ENCODE peak calls at places on chromosomes 3 and 15, in four cellular contexts. Y is NCI-H2081, S is AG09309, J is coronary artery. W is an unnamed sample.

GRCh38 chr15:45157974-45158373 is 28.2 kb downstream of the DUOX1 start:
- DNase-seq in Y (no peak), S (peak), J (no peak), W (no peak)

GRCh38 chr3:128814514-128815317 is 64.7 kb upstream of the ACAD9 start:
- DNase-seq in Y (peak), S (no peak), J (no peak), W (no peak)

GRCh38 chr15:50224606-50225005 is 40.9 kb downstream of the HDC start:
- DNase-seq in Y (no peak), S (no peak), J (no peak), W (no peak)

GRCh38 chr3:41418961-41419691 is 219.8 kb downstream of the CTNNB1 start:
- DNase-seq in Y (no peak), S (no peak), J (no peak), W (no peak)

GRCh38 chr3:182913889-182914288 is 66.4 kb downstream of the DCUN1D1 start:
- DNase-seq in Y (peak), S (no peak), J (no peak), W (no peak)

GRCh38 chr3:195450731-195451229 is 8.0 kb upstream of the ACAP2 start:
- DNase-seq in Y (no peak), S (peak), J (no peak), W (peak)

GRCh38 chr15:60370804-60371700 is 26.7 kb downstream of the ANXA2 start:
- DNase-seq in Y (peak), S (peak), J (peak), W (peak)

GRCh38 chr3:128548426-128549282 is 55.7 kb upstream of the GATA2 start:
- DNase-seq in Y (no peak), S (no peak), J (no peak), W (peak)

GRCh38 chr3:86175051-86175536 is 815.9 kb downstream of the VGLL3 start:
- DNase-seq in Y (no peak), S (no peak), J (no peak), W (no peak)

GRCh38 chr15:87672309-87672897 is 584.1 kb downstream of the NTRK3 start:
- DNase-seq in Y (no peak), S (no peak), J (no peak), W (no peak)

GRCh38 chr3:64650710-64651109 is 37.1 kb downstream of the ADAMTS9 start:
- DNase-seq in Y (no peak), S (peak), J (no peak), W (no peak)

GRCh38 chr3:11001020-11001657 is 8.6 kb downstream of the SLC6A1 start:
- DNase-seq in Y (no peak), S (no peak), J (no peak), W (no peak)

GRCh38 chr3:141228385-141228784 is 3.2 kb upstream of the PXYLP1 start:
- DNase-seq in Y (peak), S (no peak), J (no peak), W (no peak)

GRCh38 chr15:31403606-31404005 is 77.0 kb downstream of the KLF13 start:
- DNase-seq in Y (no peak), S (peak), J (no peak), W (no peak)

GRCh38 chr3:16550305-16550675 is 36.8 kb upstream of the RFTN1 start:
- DNase-seq in Y (peak), S (no peak), J (no peak), W (no peak)

GRCh38 chr3:33658971-33659848 is 58.8 kb downstream of the CLASP2 start:
- DNase-seq in Y (peak), S (no peak), J (peak), W (no peak)

GRCh38 chr3:38649500-38650247 is at the start of gene SCN5A:
- DNase-seq in Y (peak), S (no peak), J (peak), W (peak)

GRCh38 chr3:147415819-147416218 is 6.7 kb downstream of the ZIC1 start:
- DNase-seq in Y (no peak), S (no peak), J (no peak), W (no peak)

GRCh38 chr3:195517030-195517429 is 26.1 kb downstream of the PPP1R2 start:
- DNase-seq in Y (peak), S (no peak), J (no peak), W (no peak)

GRCh38 chr3:192816274-192816853 is 89.0 kb upstream of the FGF12 start:
- DNase-seq in Y (peak), S (peak), J (no peak), W (no peak)

GRCh38 chr3:72907131-72907697 is 19.4 kb downstream of the GXYLT2 start:
- DNase-seq in Y (no peak), S (peak), J (no peak), W (no peak)

GRCh38 chr15:66484539-66485112 is 12.9 kb downstream of the SNAPC5 start:
- DNase-seq in Y (peak), S (no peak), J (no peak), W (no peak)

GRCh38 chr15:40354408-40355171 is 3.4 kb upstream of the DISP2 start:
- DNase-seq in Y (peak), S (no peak), J (no peak), W (no peak)